ENCODE peak calls at places on chromosomes 2 and 18, in eight cellular contexts. U, Z, B, A, Y, Q, D and F are unnamed samples.

GRCh38 chr2:146952691-146953090 is 892.1 kb upstream of the ACVR2A start:
- ATAC-seq in A (no peak), Z (no peak), Y (no peak), B (no peak), Q (no peak), D (no peak), U (no peak), F (no peak)

GRCh38 chr2:67824196-67824595 is 238.6 kb downstream of the C1D start:
- ATAC-seq in D (no peak), Z (no peak), U (no peak), A (no peak), Q (no peak), Y (no peak), B (no peak), F (no peak)

GRCh38 chr2:205712508-205712907 is 30.2 kb downstream of the NRP2 start:
- ATAC-seq in U (no peak), D (no peak), A (no peak), Q (no peak), Y (peak), Z (peak), B (no peak), F (peak)

GRCh38 chr18:22344908-22345670 is 72.6 kb downstream of the CTAGE1 start:
- ATAC-seq in Z (peak), D (no peak), B (peak), Y (no peak), U (peak), A (no peak), Q (peak), F (no peak)

GRCh38 chr2:8314063-8314462 is 367.8 kb upstream of the ID2 start:
- ATAC-seq in A (no peak), Z (no peak), Q (no peak), B (no peak), U (no peak), Y (no peak), D (no peak), F (peak)

GRCh38 chr2:138615257-138615656 is 113.7 kb downstream of the SPOPL start:
- ATAC-seq in B (no peak), D (peak), A (no peak), Y (no peak), Q (no peak), U (no peak), Z (no peak), F (no peak)

GRCh38 chr18:26440644-26441043 is 107.7 kb downstream of the KCTD1 start:
- ATAC-seq in Z (no peak), A (no peak), Q (no peak), D (no peak), U (no peak), Y (no peak), B (peak), F (no peak)

GRCh38 chr2:232870002-232870765 is at the start of gene SNORC:
- ATAC-seq in Q (no peak), Z (no peak), Y (no peak), A (no peak), B (no peak), U (no peak), D (no peak), F (no peak)

GRCh38 chr2:165008916-165009315 is 53.6 kb upstream of the SLC38A11 start:
- ATAC-seq in A (peak), Y (no peak), Z (no peak), D (no peak), U (no peak), Q (no peak), B (no peak), F (no peak)

GRCh38 chr2:136171223-136171622 is 53.3 kb upstream of the CXCR4 start:
- ATAC-seq in B (no peak), U (no peak), A (no peak), D (no peak), Q (no peak), Y (no peak), Z (no peak), F (no peak)

GRCh38 chr2:158994920-158995676 is 26.7 kb downstream of the TANC1 start:
- ATAC-seq in Z (no peak), U (no peak), A (peak), Y (no peak), D (no peak), Q (no peak), B (peak), F (no peak)

GRCh38 chr2:178723786-178724346 is 83.4 kb downstream of the TTN start:
- ATAC-seq in B (no peak), Q (no peak), Z (no peak), A (no peak), U (no peak), Y (no peak), D (no peak), F (no peak)

GRCh38 chr2:152200562-152201465 is 25.3 kb upstream of the STAM2 start:
- ATAC-seq in U (no peak), A (peak), Y (peak), Q (no peak), D (peak), B (peak), Z (peak), F (no peak)

GRCh38 chr2:120547662-120548061 is 188.0 kb upstream of the GLI2 start:
- ATAC-seq in Q (no peak), Z (no peak), A (peak), Y (no peak), B (no peak), D (no peak), U (no peak), F (no peak)

GRCh38 chr2:69933254-69933828 is 18.4 kb downstream of the MXD1 start:
- ATAC-seq in A (peak), U (no peak), D (no peak), Z (no peak), B (no peak), Q (no peak), Y (no peak), F (no peak)

GRCh38 chr2:241088791-241089732 is 13.0 kb downstream of the MTERF4 start:
- ATAC-seq in A (peak), Z (no peak), D (no peak), U (no peak), Q (peak), B (no peak), Y (peak), F (no peak)

GRCh38 chr2:54871457-54872103 is 148.1 kb downstream of the EML6 start:
- ATAC-seq in D (no peak), Q (no peak), B (no peak), A (no peak), U (no peak), Y (no peak), Z (no peak), F (no peak)

GRCh38 chr2:237060518-237061312 is 25.0 kb upstream of the COPS8 start:
- ATAC-seq in U (no peak), B (peak), Q (peak), Z (no peak), Y (no peak), A (peak), D (peak), F (peak)

GRCh38 chr2:121355488-121355887 is 70.5 kb upstream of the TFCP2L1 start:
- ATAC-seq in Q (no peak), Y (no peak), A (no peak), B (no peak), U (no peak), D (no peak), Z (no peak), F (no peak)

GRCh38 chr2:227862227-227862740 is 9.1 kb upstream of the DAW1 start:
- ATAC-seq in B (no peak), Q (no peak), D (no peak), Z (peak), Y (no peak), U (peak), A (no peak), F (no peak)

GRCh38 chr2:229301229-229301628 is 30.1 kb upstream of the PID1 start:
- ATAC-seq in B (peak), Z (no peak), D (no peak), U (no peak), A (no peak), Y (no peak), Q (no peak), F (no peak)

GRCh38 chr2:120914839-120915521 is 179.3 kb downstream of the GLI2 start:
- ATAC-seq in Q (no peak), Y (no peak), Z (no peak), A (peak), D (peak), B (peak), U (no peak), F (no peak)